ENCODE peak calls at places on chromosome 12, in five cellular contexts. U, W, X, E and F are unnamed samples.

GRCh38 chr12:65695077-65695865 is 129.0 kb upstream of the HMGA2 start:
- DNase-seq in E (no peak), X (no peak), W (no peak), U (peak), F (no peak)

GRCh38 chr12:12046401-12046800 is 24.3 kb upstream of the BCL2L14 start:
- DNase-seq in E (no peak), U (no peak), W (no peak), X (peak), F (no peak)

GRCh38 chr12:116533343-116534248 is 25.6 kb upstream of the MAP1LC3B2 start:
- DNase-seq in E (no peak), W (peak), U (no peak), X (peak), F (peak)

GRCh38 chr12:66765204-66765603 is 86.3 kb upstream of the GRIP1 start:
- DNase-seq in X (no peak), U (no peak), E (no peak), W (no peak), F (no peak)

GRCh38 chr12:25970082-25970481 is 11.6 kb downstream of the RASSF8 start:
- DNase-seq in U (no peak), X (no peak), W (no peak), E (no peak), F (no peak)

GRCh38 chr12:53378705-53379388 is 1.1 kb upstream of the SP1 start:
- DNase-seq in U (no peak), W (no peak), X (no peak), E (no peak), F (no peak)

GRCh38 chr12:59056931-59057330 is 136.6 kb upstream of the LRIG3 start:
- DNase-seq in U (no peak), W (no peak), X (no peak), E (no peak), F (no peak)

GRCh38 chr12:25433024-25433423 is 120.1 kb downstream of the LMNTD1 start:
- DNase-seq in E (no peak), U (no peak), X (no peak), W (no peak), F (no peak)

GRCh38 chr12:75529826-75530225 is 18.4 kb upstream of the KRR1 start:
- DNase-seq in X (no peak), W (no peak), E (no peak), U (no peak), F (no peak)

GRCh38 chr12:47900480-47901129 is 4.2 kb downstream of the VDR start:
- DNase-seq in W (no peak), U (peak), X (no peak), E (no peak), F (no peak)

GRCh38 chr12:31729728-31730127 is 907 bp upstream of the AMN1 start:
- DNase-seq in W (no peak), X (no peak), U (no peak), E (no peak), F (no peak)

GRCh38 chr12:110935588-110935987 is 15.2 kb upstream of the MYL2 start:
- DNase-seq in X (no peak), E (no peak), U (no peak), W (no peak), F (no peak)

GRCh38 chr12:81439344-81439743 is 319.8 kb downstream of the PPFIA2 start:
- DNase-seq in X (no peak), U (no peak), E (no peak), W (no peak), F (no peak)

GRCh38 chr12:47205532-47206449 is 126.0 kb upstream of the AMIGO2 start:
- DNase-seq in E (no peak), U (no peak), X (no peak), W (no peak), F (no peak)

GRCh38 chr12:68240975-68241374 is 12.4 kb downstream of the IL22 start:
- DNase-seq in U (no peak), W (no peak), X (no peak), E (peak), F (no peak)

GRCh38 chr12:92278378-92278828 is 132.8 kb upstream of the BTG1 start:
- DNase-seq in E (no peak), X (no peak), U (no peak), W (no peak), F (no peak)

GRCh38 chr12:90126125-90126524 is 417.5 kb upstream of the ATP2B1 start:
- DNase-seq in W (no peak), E (no peak), U (no peak), X (no peak), F (no peak)

GRCh38 chr12:120142231-120142877 is 25.8 kb upstream of the RAB35 start:
- DNase-seq in E (no peak), X (no peak), W (no peak), U (no peak), F (no peak)

GRCh38 chr12:88416786-88417185 is 163.5 kb downstream of the KITLG start:
- DNase-seq in W (no peak), X (no peak), E (no peak), U (no peak), F (no peak)

GRCh38 chr12:1791104-1791927 is 29.0 kb upstream of the LRTM2 start:
- DNase-seq in E (peak), U (peak), W (peak), X (peak), F (peak)
- TF ChIP-seq FOXM1 in E (no peak), U (no peak), W (no peak), X (no peak), F (no peak)

GRCh38 chr12:124491856-124492420 is 75.5 kb downstream of the NCOR2 start:
- DNase-seq in E (no peak), U (no peak), X (no peak), W (no peak), F (no peak)

GRCh38 chr12:124494751-124495129 is 72.7 kb downstream of the NCOR2 start:
- DNase-seq in X (no peak), U (no peak), W (no peak), E (no peak), F (no peak)

GRCh38 chr12:124495194-124495983 is 72.0 kb downstream of the NCOR2 start:
- DNase-seq in W (no peak), X (no peak), E (no peak), U (no peak), F (no peak)

GRCh38 chr12:124492879-124493808 is 74.3 kb downstream of the NCOR2 start:
- DNase-seq in U (no peak), X (no peak), W (peak), E (no peak), F (no peak)

GRCh38 chr12:124493809-124494750 is 73.3 kb downstream of the NCOR2 start:
- DNase-seq in W (no peak), E (peak), X (no peak), U (no peak), F (no peak)
- TF ChIP-seq FOXM1 in W (no peak), E (peak), X (no peak), U (no peak), F (no peak)

GRCh38 chr12:27460471-27460978 is 14.0 kb downstream of the SMCO2 start:
- DNase-seq in W (no peak), E (peak), U (no peak), X (no peak), F (no peak)

GRCh38 chr12:27467641-27468040 is 21.1 kb downstream of the SMCO2 start:
- DNase-seq in X (no peak), U (no peak), E (no peak), W (no peak), F (no peak)

GRCh38 chr12:27462151-27462694 is 15.7 kb downstream of the SMCO2 start:
- DNase-seq in X (no peak), E (no peak), U (no peak), W (no peak), F (no peak)

GRCh38 chr12:27462851-27463250 is 16.3 kb downstream of the SMCO2 start:
- DNase-seq in W (no peak), U (no peak), X (no peak), E (no peak), F (no peak)

GRCh38 chr12:27463826-27464554 is 17.5 kb downstream of the SMCO2 start:
- DNase-seq in W (no peak), X (no peak), E (no peak), U (no peak), F (no peak)
- TF ChIP-seq FOXM1 in W (no peak), X (no peak), E (no peak), U (no peak), F (no peak)

GRCh38 chr12:87413784-87414183 is 615.4 kb downstream of the C12orf50 start:
- DNase-seq in E (no peak), X (peak), U (no peak), W (no peak), F (no peak)
- TF ChIP-seq FOXM1 in E (no peak), X (peak), U (no peak), W (no peak), F (no peak)

GRCh38 chr12:14540801-14541462 is 26.8 kb downstream of the PLBD1 start:
- DNase-seq in U (no peak), E (no peak), W (no peak), X (no peak), F (no peak)
- TF ChIP-seq FOXM1 in U (no peak), E (no peak), W (no peak), X (no peak), F (no peak)

GRCh38 chr12:33226671-33227070 is 212.9 kb downstream of the SYT10 start:
- DNase-seq in W (no peak), X (no peak), U (no peak), E (no peak), F (no peak)

GRCh38 chr12:33222357-33222756 is 217.3 kb downstream of the SYT10 start:
- DNase-seq in E (no peak), U (no peak), X (no peak), W (no peak), F (no peak)

GRCh38 chr12:33223956-33224355 is 215.7 kb downstream of the SYT10 start:
- DNase-seq in X (no peak), E (no peak), U (no peak), W (no peak), F (no peak)
- TF ChIP-seq FOXM1 in X (no peak), E (no peak), U (no peak), W (no peak), F (no peak)

DNA sequence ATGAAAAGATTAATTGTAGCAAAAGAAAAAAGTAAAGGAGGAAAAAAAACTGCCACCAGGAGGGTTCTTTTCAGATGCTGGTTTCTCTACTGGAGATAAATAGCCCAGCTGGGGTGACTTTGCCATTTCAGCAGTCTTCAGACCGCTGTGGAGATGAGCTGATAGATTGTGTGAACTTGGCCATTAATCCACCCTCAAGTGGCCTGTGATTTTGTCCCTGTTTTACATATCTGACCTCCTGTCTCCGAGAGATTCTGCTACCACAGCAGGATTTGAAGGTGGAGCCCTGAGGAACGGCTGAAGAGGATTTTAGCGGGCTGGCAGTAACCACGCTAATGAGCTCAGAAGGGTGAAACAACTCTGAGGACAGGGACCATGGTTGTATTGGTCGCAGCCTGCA is 72.7 kb downstream of the WSCD2 start:
- DNase-seq in U (no peak), X (no peak), W (no peak), E (no peak), F (no peak)
- TF ChIP-seq FOXM1 in U (no peak), X (no peak), W (no peak), E (no peak), F (no peak)

GRCh38 chr12:6554990-6555691 is 701 bp downstream of the IFFO1 start:
- DNase-seq in X (peak), E (no peak), U (no peak), W (no peak), F (peak)
- TF ChIP-seq FOXM1 in X (no peak), E (no peak), U (no peak), W (no peak), F (no peak)